ENCODE peak calls at places on chromosomes 12 and 14, in six cellular contexts. One of them, this sample, is unnamed.

GRCh38 chr12:75489613-75490210 is 9.2 kb downstream of the GLIPR1 start:
- DNase-seq in left ventricle myocardium inferior: no peak
- DNase-seq in stimulated activated CD8-positive, alpha-beta memory T cell treated with anti-CD3 and anti-CD28 coated beads, Interleukin-7, amount 100 ng/mL, for 4 hours: no peak
- DNase-seq in adipocyte: peak
- DNase-seq in endothelial cell: no peak
- DNase-seq in amniotic stem cell: peak
- DNase-seq in this sample: peak

GRCh38 chr12:30795660-30796507 is 41.1 kb upstream of the CAPRIN2 start:
- DNase-seq in stimulated activated CD8-positive, alpha-beta memory T cell treated with anti-CD3 and anti-CD28 coated beads, Interleukin-7, amount 100 ng/mL, for 4 hours: peak
- DNase-seq in amniotic stem cell: peak
- DNase-seq in adipocyte: peak
- DNase-seq in endothelial cell: peak
- DNase-seq in left ventricle myocardium inferior: peak
- DNase-seq in this sample: peak

GRCh38 chr12:69189378-69189978 is 49.9 kb upstream of the CPSF6 start:
- DNase-seq in amniotic stem cell: no peak
- DNase-seq in adipocyte: no peak
- DNase-seq in endothelial cell: no peak
- DNase-seq in left ventricle myocardium inferior: no peak
- DNase-seq in stimulated activated CD8-positive, alpha-beta memory T cell treated with anti-CD3 and anti-CD28 coated beads, Interleukin-7, amount 100 ng/mL, for 4 hours: no peak
- DNase-seq in this sample: no peak

GRCh38 chr12:118544569-118544968 is 168.2 kb downstream of the SUDS3 start:
- DNase-seq in stimulated activated CD8-positive, alpha-beta memory T cell treated with anti-CD3 and anti-CD28 coated beads, Interleukin-7, amount 100 ng/mL, for 4 hours: no peak
- DNase-seq in amniotic stem cell: no peak
- DNase-seq in endothelial cell: no peak
- DNase-seq in adipocyte: no peak
- DNase-seq in left ventricle myocardium inferior: no peak
- DNase-seq in this sample: peak

GRCh38 chr12:31732926-31733548 is 4.2 kb upstream of the AMN1 start:
- DNase-seq in endothelial cell: no peak
- DNase-seq in left ventricle myocardium inferior: no peak
- DNase-seq in amniotic stem cell: peak
- DNase-seq in stimulated activated CD8-positive, alpha-beta memory T cell treated with anti-CD3 and anti-CD28 coated beads, Interleukin-7, amount 100 ng/mL, for 4 hours: no peak
- DNase-seq in adipocyte: peak
- DNase-seq in this sample: peak

GRCh38 chr14:95043732-95044462 is 113.4 kb downstream of the DICER1 start:
- DNase-seq in left ventricle myocardium inferior: no peak
- DNase-seq in amniotic stem cell: no peak
- DNase-seq in adipocyte: no peak
- DNase-seq in stimulated activated CD8-positive, alpha-beta memory T cell treated with anti-CD3 and anti-CD28 coated beads, Interleukin-7, amount 100 ng/mL, for 4 hours: no peak
- DNase-seq in endothelial cell: no peak
- DNase-seq in this sample: no peak

GRCh38 chr12:16857456-16857923 is 251.5 kb upstream of the LMO3 start:
- DNase-seq in endothelial cell: no peak
- DNase-seq in stimulated activated CD8-positive, alpha-beta memory T cell treated with anti-CD3 and anti-CD28 coated beads, Interleukin-7, amount 100 ng/mL, for 4 hours: no peak
- DNase-seq in left ventricle myocardium inferior: no peak
- DNase-seq in adipocyte: no peak
- DNase-seq in amniotic stem cell: no peak
- DNase-seq in this sample: no peak

GRCh38 chr14:105315941-105316562 is 1.5 kb downstream of the PACS2 start:
- DNase-seq in left ventricle myocardium inferior: no peak
- DNase-seq in stimulated activated CD8-positive, alpha-beta memory T cell treated with anti-CD3 and anti-CD28 coated beads, Interleukin-7, amount 100 ng/mL, for 4 hours: no peak
- DNase-seq in amniotic stem cell: no peak
- DNase-seq in endothelial cell: no peak
- DNase-seq in adipocyte: peak
- DNase-seq in this sample: peak

GRCh38 chr14:70856851-70857498 is 47.7 kb upstream of the MAP3K9 start:
- DNase-seq in left ventricle myocardium inferior: no peak
- DNase-seq in adipocyte: peak
- DNase-seq in endothelial cell: no peak
- DNase-seq in stimulated activated CD8-positive, alpha-beta memory T cell treated with anti-CD3 and anti-CD28 coated beads, Interleukin-7, amount 100 ng/mL, for 4 hours: no peak
- DNase-seq in amniotic stem cell: peak
- DNase-seq in this sample: peak